ENCODE peak calls at places on chromosomes 3 and 15, in ten cellular contexts. Q, C, N, G, B, F, A, K, J and P are unnamed samples.

GRCh38 chr15:69298697-69299441 is at the start of gene PAQR5:
- DNase-seq in J (peak; percentile 13), K (no peak), F (no peak), N (no peak), B (peak; percentile 66), A (peak; percentile 21), G (no peak), C (no peak), Q (no peak), P (no peak)

GRCh38 chr3:127473244-127474024 is 117.1 kb downstream of the TPRA1 start:
- DNase-seq in K (no peak), A (peak; percentile 97), B (no peak), C (no peak), F (no peak), G (no peak), Q (no peak), J (peak; percentile 33), N (no peak), P (no peak)

GRCh38 chr3:121552797-121553196 is 7.0 kb upstream of the POLQ start:
- DNase-seq in J (no peak), C (no peak), Q (no peak), B (no peak), K (no peak), F (no peak), N (no peak), A (no peak), G (no peak), P (no peak)

GRCh38 chr3:195537995-195538394 is 5.1 kb downstream of the PPP1R2 start:
- DNase-seq in N (no peak), C (no peak), B (no peak), K (no peak), F (no peak), G (no peak), A (no peak), J (peak; percentile 92), Q (peak; percentile 55), P (no peak)

GRCh38 chr3:12968541-12968940 is 104.7 kb downstream of the IQSEC1 start:
- DNase-seq in J (no peak), A (no peak), F (no peak), B (no peak), N (no peak), K (no peak), Q (no peak), G (no peak), C (no peak), P (no peak)

GRCh38 chr3:123667784-123668183 is 82.9 kb upstream of the HACD2 start:
- DNase-seq in B (no peak), Q (no peak), A (no peak), G (peak; percentile 27), F (no peak), K (no peak), J (no peak), C (no peak), N (no peak), P (no peak)

GRCh38 chr3:155548194-155548593 is 196.7 kb downstream of the PLCH1 start:
- DNase-seq in B (no peak), F (peak; percentile 5), J (no peak), A (no peak), Q (no peak), G (no peak), N (no peak), K (no peak), C (no peak), P (no peak)

GRCh38 chr15:65033659-65034269 is 4.3 kb upstream of the MTFMT start:
- DNase-seq in B (no peak), K (no peak), N (no peak), C (no peak), F (no peak), Q (peak; percentile 34), J (peak; percentile 74), G (peak; percentile 63), A (no peak), P (peak; percentile 39)

GRCh38 chr3:192915306-192915705 is 2.4 kb downstream of the MB21D2 start:
- DNase-seq in C (peak; percentile 27), N (no peak), F (no peak), G (peak; percentile 59), B (no peak), Q (no peak), J (peak; percentile 8), A (peak; percentile 69), K (no peak), P (peak; percentile 71)

GRCh38 chr3:79960594-79960993 is 192.8 kb upstream of the ROBO1 start:
- DNase-seq in Q (no peak), A (no peak), F (no peak), N (no peak), J (no peak), G (no peak), C (no peak), B (no peak), K (no peak), P (no peak)

GRCh38 chr3:134260984-134261383 is 10.3 kb upstream of the RYK start:
- DNase-seq in C (no peak), F (no peak), J (no peak), B (no peak), A (peak; percentile 80), Q (no peak), G (no peak), K (no peak), N (no peak), P (no peak)

GRCh38 chr15:71245588-71245987 is 130.3 kb downstream of the THSD4 start:
- DNase-seq in A (no peak), J (no peak), K (no peak), Q (no peak), G (no peak), N (no peak), F (no peak), C (no peak), B (no peak), P (no peak)

GRCh38 chr15:88323468-88323867 is 66.9 kb upstream of the NTRK3 start:
- DNase-seq in B (no peak), A (no peak), K (no peak), F (no peak), C (no peak), G (no peak), J (no peak), Q (no peak), N (no peak), P (no peak)

GRCh38 chr15:58919232-58919631 is 14.2 kb downstream of the SLTM start:
- DNase-seq in F (no peak), C (no peak), J (no peak), N (no peak), Q (no peak), G (no peak), K (no peak), B (no peak), A (no peak), P (no peak)

GRCh38 chr3:128432898-128433629 is 33.6 kb downstream of the DNAJB8 start:
- DNase-seq in A (peak; percentile 77), K (no peak), F (no peak), B (no peak), G (no peak), C (no peak), N (no peak), J (no peak), Q (no peak), P (no peak)

GRCh38 chr3:31765856-31766255 is 215.2 kb downstream of the OSBPL10 start:
- DNase-seq in G (no peak), Q (no peak), J (no peak), F (no peak), B (no peak), N (no peak), A (no peak), K (no peak), C (no peak), P (no peak)

GRCh38 chr15:93024716-93025624 is 64.0 kb downstream of the RGMA start:
- DNase-seq in F (no peak), J (no peak), Q (no peak), G (no peak), A (no peak), C (no peak), B (no peak), K (no peak), N (no peak), P (no peak)

GRCh38 chr3:4504340-4505261 is 11.5 kb downstream of the ITPR1 start:
- DNase-seq in B (peak; percentile 58), A (no peak), J (peak; percentile 59), C (no peak), N (peak; percentile 54), Q (peak; percentile 51), G (peak; percentile 53), K (no peak), F (no peak), P (no peak)

GRCh38 chr15:29383367-29383766 is 113.7 kb upstream of the NSMCE3 start:
- DNase-seq in Q (no peak), K (no peak), A (no peak), N (no peak), B (no peak), C (no peak), J (no peak), G (no peak), F (no peak), P (no peak)

GRCh38 chr15:56038015-56038414 is 44.6 kb upstream of the NEDD4 start:
- DNase-seq in K (no peak), G (peak; percentile 74), Q (peak; percentile 47), J (peak; percentile 10), F (peak; percentile 38), C (no peak), B (no peak), N (no peak), A (no peak), P (no peak)